ENCODE peak calls at places on chromosomes 5 and 9, in five cellular contexts. One of them, this sample, is unnamed.

GRCh38 chr5:113489299-113489698 is 1.0 kb upstream of the MCC start:
- DNase-seq in left kidney: no peak
- DNase-seq in hypothalamus: no peak
- DNase-seq in endodermal cell: no peak
- DNase-seq in activated T-cell treated with anti-CD3 and anti-CD28 coated beads, Interleukin-2, amount 50 U/mL, for 1 hour: no peak
- DNase-seq in this sample: no peak

GRCh38 chr5:176725521-176725920 is 78.2 kb downstream of the TSPAN17 start:
- DNase-seq in endodermal cell: no peak
- DNase-seq in hypothalamus: no peak
- DNase-seq in left kidney: no peak
- DNase-seq in activated T-cell treated with anti-CD3 and anti-CD28 coated beads, Interleukin-2, amount 50 U/mL, for 1 hour: no peak
- DNase-seq in this sample: no peak

GRCh38 chr9:130321082-130321481 is 55.5 kb downstream of the HMCN2 start:
- DNase-seq in endodermal cell: no peak
- DNase-seq in hypothalamus: no peak
- DNase-seq in left kidney: no peak
- DNase-seq in activated T-cell treated with anti-CD3 and anti-CD28 coated beads, Interleukin-2, amount 50 U/mL, for 1 hour: no peak
- DNase-seq in this sample: no peak

GRCh38 chr9:96363175-96363967 is 20.1 kb downstream of the SLC35D2 start:
- DNase-seq in left kidney: no peak
- DNase-seq in hypothalamus: no peak
- DNase-seq in activated T-cell treated with anti-CD3 and anti-CD28 coated beads, Interleukin-2, amount 50 U/mL, for 1 hour: no peak
- DNase-seq in endodermal cell: no peak
- DNase-seq in this sample: no peak

GRCh38 chr5:107997338-107997979 is 326.7 kb upstream of the EFNA5 start:
- DNase-seq in left kidney: no peak
- DNase-seq in hypothalamus: no peak
- DNase-seq in endodermal cell: no peak
- DNase-seq in activated T-cell treated with anti-CD3 and anti-CD28 coated beads, Interleukin-2, amount 50 U/mL, for 1 hour: no peak
- DNase-seq in this sample: no peak

GRCh38 chr9:120555884-120556283 is 24.1 kb downstream of the CDK5RAP2 start:
- DNase-seq in activated T-cell treated with anti-CD3 and anti-CD28 coated beads, Interleukin-2, amount 50 U/mL, for 1 hour: no peak
- DNase-seq in hypothalamus: no peak
- DNase-seq in endodermal cell: no peak
- DNase-seq in left kidney: no peak
- DNase-seq in this sample: no peak

GRCh38 chr5:57405984-57406383 is 76.6 kb downstream of the ACTBL2 start:
- DNase-seq in hypothalamus: no peak
- DNase-seq in left kidney: no peak
- DNase-seq in endodermal cell: no peak
- DNase-seq in activated T-cell treated with anti-CD3 and anti-CD28 coated beads, Interleukin-2, amount 50 U/mL, for 1 hour: no peak
- DNase-seq in this sample: no peak

GRCh38 chr5:173138707-173139106 is 5.6 kb upstream of the BNIP1 start:
- DNase-seq in hypothalamus: no peak
- DNase-seq in left kidney: no peak
- DNase-seq in endodermal cell: no peak
- DNase-seq in activated T-cell treated with anti-CD3 and anti-CD28 coated beads, Interleukin-2, amount 50 U/mL, for 1 hour: no peak
- DNase-seq in this sample: no peak

GRCh38 chr5:29213475-29213874 is 1980.0 kb upstream of the CDH6 start:
- DNase-seq in hypothalamus: no peak
- DNase-seq in left kidney: no peak
- DNase-seq in activated T-cell treated with anti-CD3 and anti-CD28 coated beads, Interleukin-2, amount 50 U/mL, for 1 hour: no peak
- DNase-seq in endodermal cell: no peak
- DNase-seq in this sample: no peak

GRCh38 chr5:98557921-98558320 is 215.5 kb upstream of the RGMB start:
- DNase-seq in hypothalamus: no peak
- DNase-seq in activated T-cell treated with anti-CD3 and anti-CD28 coated beads, Interleukin-2, amount 50 U/mL, for 1 hour: no peak
- DNase-seq in left kidney: no peak
- DNase-seq in endodermal cell: no peak
- DNase-seq in this sample: no peak

GRCh38 chr9:16627967-16628366 is 242.5 kb downstream of the BNC2 start:
- DNase-seq in left kidney: no peak
- DNase-seq in hypothalamus: no peak
- DNase-seq in endodermal cell: no peak
- DNase-seq in activated T-cell treated with anti-CD3 and anti-CD28 coated beads, Interleukin-2, amount 50 U/mL, for 1 hour: no peak
- DNase-seq in this sample: no peak

GRCh38 chr5:73311291-73312110 is 137.1 kb downstream of the FOXD1 start:
- DNase-seq in endodermal cell: peak; percentile 82
- DNase-seq in activated T-cell treated with anti-CD3 and anti-CD28 coated beads, Interleukin-2, amount 50 U/mL, for 1 hour: no peak
- DNase-seq in left kidney: peak; percentile 93
- DNase-seq in hypothalamus: no peak
- DNase-seq in this sample: no peak

GRCh38 chr5:92890841-92891244 is 690.2 kb downstream of the NR2F1-AS1 start:
- DNase-seq in activated T-cell treated with anti-CD3 and anti-CD28 coated beads, Interleukin-2, amount 50 U/mL, for 1 hour: no peak
- DNase-seq in hypothalamus: no peak
- DNase-seq in left kidney: no peak
- DNase-seq in endodermal cell: no peak
- DNase-seq in this sample: no peak

GRCh38 chr9:34380511-34381315 is 4.0 kb upstream of the MYORG start:
- DNase-seq in endodermal cell: peak; percentile 96
- DNase-seq in activated T-cell treated with anti-CD3 and anti-CD28 coated beads, Interleukin-2, amount 50 U/mL, for 1 hour: peak; percentile 81
- DNase-seq in left kidney: peak; percentile 76
- DNase-seq in hypothalamus: peak; percentile 75
- DNase-seq in this sample: peak; percentile 78

GRCh38 chr5:100777680-100778281 is 125.3 kb downstream of the ST8SIA4 start:
- DNase-seq in left kidney: no peak
- DNase-seq in activated T-cell treated with anti-CD3 and anti-CD28 coated beads, Interleukin-2, amount 50 U/mL, for 1 hour: no peak
- DNase-seq in endodermal cell: no peak
- DNase-seq in hypothalamus: no peak
- DNase-seq in this sample: peak; percentile 45

GRCh38 chr5:73948289-73948688 is 322.3 kb downstream of the ARHGEF28 start:
- DNase-seq in hypothalamus: no peak
- DNase-seq in left kidney: no peak
- DNase-seq in endodermal cell: no peak
- DNase-seq in activated T-cell treated with anti-CD3 and anti-CD28 coated beads, Interleukin-2, amount 50 U/mL, for 1 hour: no peak
- DNase-seq in this sample: no peak

GRCh38 chr9:126317513-126317912 is 9.1 kb upstream of the MVB12B start:
- DNase-seq in hypothalamus: no peak
- DNase-seq in endodermal cell: no peak
- DNase-seq in activated T-cell treated with anti-CD3 and anti-CD28 coated beads, Interleukin-2, amount 50 U/mL, for 1 hour: peak; percentile 50
- DNase-seq in left kidney: no peak
- DNase-seq in this sample: peak; percentile 58

GRCh38 chr5:14041528-14042184 is 97.2 kb upstream of the DNAH5 start:
- DNase-seq in hypothalamus: no peak
- DNase-seq in left kidney: no peak
- DNase-seq in activated T-cell treated with anti-CD3 and anti-CD28 coated beads, Interleukin-2, amount 50 U/mL, for 1 hour: no peak
- DNase-seq in endodermal cell: peak; percentile 32
- DNase-seq in this sample: no peak

GRCh38 chr5:76927961-76928360 is 24.9 kb upstream of the CRHBP start:
- DNase-seq in left kidney: no peak
- DNase-seq in endodermal cell: no peak
- DNase-seq in activated T-cell treated with anti-CD3 and anti-CD28 coated beads, Interleukin-2, amount 50 U/mL, for 1 hour: no peak
- DNase-seq in hypothalamus: no peak
- DNase-seq in this sample: peak; percentile 78